ENCODE peak calls at places on chromosomes 3 and 15, in ten cellular contexts. R is AG08395; T is HEK293T; L is AG20443; C is stimulated activated effector memory CD8-positive, alpha-beta T cell treated with anti-CD3 and anti-CD28 coated beads, Interleukin-12 subunit alpha, Interleukin-12 subunit beta, amount 100 ng/mL, for 72 hours; D is activated naive CD4-positive, alpha-beta T cell; A is EH; J is stimulated activated naive CD8-positive, alpha-beta T cell treated with anti-CD3 and anti-CD28 coated beads, Interleukin-15, amount 100 ng/mL, for 72 hours; K is NCI-H2081; B is M059J. H is an unnamed sample.

GRCh38 chr15:33154366-33155166 is 39.9 kb downstream of the FMN1 start:
- DNase-seq in R (peak), T (no peak), L (peak), C (no peak), D (no peak), A (peak), J (no peak), K (no peak), B (peak), H (no peak)

GRCh38 chr15:88630798-88631463 is 7.9 kb upstream of the ISG20 start:
- DNase-seq in R (no peak), T (no peak), L (no peak), C (no peak), D (no peak), A (no peak), J (no peak), K (no peak), B (no peak), H (no peak)

GRCh38 chr15:36527512-36528162 is 51.8 kb upstream of the CDIN1 start:
- DNase-seq in R (peak), T (no peak), L (no peak), C (no peak), D (no peak), A (no peak), J (no peak), K (peak), B (peak), H (no peak)

GRCh38 chr15:44588541-44588940 is 51.6 kb downstream of the EIF3J start:
- DNase-seq in R (no peak), T (no peak), L (no peak), C (no peak), D (no peak), A (no peak), J (no peak), K (no peak), B (no peak), H (no peak)

GRCh38 chr3:139288266-139288821 is 55.5 kb upstream of the MRPS22 start:
- DNase-seq in R (no peak), T (no peak), L (peak), C (no peak), D (no peak), A (peak), J (no peak), K (no peak), B (peak), H (no peak)

GRCh38 chr3:64300790-64301423 is 75.6 kb upstream of the PRICKLE2 start:
- DNase-seq in R (peak), T (no peak), L (peak), C (no peak), D (no peak), A (peak), J (no peak), K (no peak), B (peak), H (no peak)

GRCh38 chr3:16687206-16687605 is 82.0 kb upstream of the DAZL start:
- DNase-seq in R (no peak), T (no peak), L (no peak), C (no peak), D (no peak), A (no peak), J (no peak), K (no peak), B (no peak), H (no peak)

GRCh38 chr3:116446037-116446436 is 750 bp upstream of the LSAMP start:
- DNase-seq in R (no peak), T (no peak), L (no peak), C (no peak), D (no peak), A (no peak), J (no peak), K (no peak), B (no peak), H (no peak)

GRCh38 chr3:171342200-171342599 is 118.0 kb downstream of the TNIK start:
- DNase-seq in R (no peak), T (no peak), L (no peak), C (no peak), D (no peak), A (no peak), J (no peak), K (no peak), B (no peak), H (no peak)

GRCh38 chr3:151766454-151766853 is 32.7 kb downstream of the AADACL2 start:
- DNase-seq in R (peak), T (no peak), L (no peak), C (no peak), D (no peak), A (peak), J (no peak), K (no peak), B (peak), H (no peak)

GRCh38 chr15:59315914-59316428 is 56.7 kb downstream of the MYO1E start:
- DNase-seq in R (peak), T (no peak), L (peak), C (no peak), D (no peak), A (peak), J (no peak), K (no peak), B (peak), H (no peak)

GRCh38 chr3:128619146-128619890 is 31.3 kb downstream of the RPN1 start:
- DNase-seq in R (peak), T (no peak), L (peak), C (no peak), D (no peak), A (peak), J (peak), K (no peak), B (peak), H (no peak)

GRCh38 chr15:29695486-29696167 is 126.6 kb downstream of the TJP1 start:
- DNase-seq in R (no peak), T (no peak), L (no peak), C (no peak), D (no peak), A (peak), J (no peak), K (no peak), B (peak), H (no peak)

GRCh38 chr3:24683511-24684384 is 189.1 kb upstream of the THRB start:
- DNase-seq in R (peak), T (peak), L (peak), C (no peak), D (no peak), A (peak), J (no peak), K (peak), B (peak), H (no peak)

H was measured in GM18507.